ENCODE peak calls at places on chromosomes 16 and 17, in seven cellular contexts. T is omental fat pad, D is cardiac fibroblast, G is cardiac muscle cell, N is fibroblast of lung, P is HCT116, U is IMR-90. F is an unnamed sample.

GRCh38 chr17:66373944-66374817 is 71.8 kb downstream of the PRKCA start:
- DNase-seq in T (no peak), G (peak; percentile 69), P (no peak), U (no peak), D (peak; percentile 41), N (peak; percentile 19), F (no peak)

GRCh38 chr17:32909787-32910369 is 18.1 kb upstream of the TMEM98 start:
- DNase-seq in U (peak; percentile 84), D (peak; percentile 89), G (peak; percentile 87), N (peak; percentile 87), P (peak; percentile 78), T (peak; percentile 48), F (peak; percentile 22)

GRCh38 chr17:63665527-63666214 is 34.3 kb downstream of the LIMD2 start:
- DNase-seq in U (no peak), T (no peak), N (no peak), D (peak; percentile 32), P (no peak), G (no peak), F (no peak)

GRCh38 chr17:21019976-21020575 is 22.7 kb downstream of the USP22 start:
- DNase-seq in D (peak; percentile 49), N (no peak), T (no peak), G (no peak), P (no peak), U (no peak), F (no peak)

GRCh38 chr16:84183911-84184310 is 2.9 kb downstream of the TAF1C start:
- DNase-seq in U (no peak), P (no peak), T (no peak), N (no peak), D (no peak), G (no peak), F (no peak)

GRCh38 chr17:12993631-12994030 is 24.2 kb downstream of the ELAC2 start:
- DNase-seq in P (no peak), U (no peak), N (no peak), G (no peak), T (no peak), D (no peak), F (no peak)

GRCh38 chr16:66900721-66901441 is 17.8 kb downstream of the CDH16 start:
- DNase-seq in U (no peak), G (no peak), N (no peak), T (no peak), D (no peak), P (no peak), F (no peak)

GRCh38 chr17:33506889-33507650 is 214.0 kb upstream of the ASIC2 start:
- DNase-seq in G (no peak), D (peak; percentile 10), U (no peak), N (peak; percentile 16), T (no peak), P (no peak), F (no peak)

GRCh38 chr16:68064791-68065365 is 20.3 kb upstream of the NFATC3 start:
- DNase-seq in U (peak; percentile 91), G (peak; percentile 73), P (peak; percentile 28), T (no peak), N (peak; percentile 71), D (peak; percentile 88), F (peak; percentile 52)

GRCh38 chr17:48462946-48463345 is 32.9 kb upstream of the SKAP1 start:
- DNase-seq in G (peak; percentile 71), T (no peak), U (no peak), P (no peak), D (no peak), N (no peak), F (no peak)

GRCh38 chr17:67998466-67998865 is 2.2 kb upstream of the C17orf58 start:
- DNase-seq in U (no peak), T (no peak), D (no peak), N (no peak), P (no peak), G (no peak), F (no peak)

GRCh38 chr17:67993998-67994361 is 2.3 kb downstream of the C17orf58 start:
- DNase-seq in T (no peak), N (peak; percentile 31), U (peak; percentile 12), P (no peak), D (peak; percentile 12), G (no peak), F (no peak)

GRCh38 chr17:67994827-67995567 is 1.3 kb downstream of the C17orf58 start:
- DNase-seq in D (peak; percentile 74), T (no peak), P (no peak), U (peak; percentile 83), N (peak; percentile 91), G (no peak), F (no peak)

GRCh38 chr17:67993153-67993997 is 2.9 kb downstream of the C17orf58 start:
- DNase-seq in D (peak; percentile 89), N (peak; percentile 84), P (peak; percentile 81), T (peak; percentile 34), G (peak; percentile 91), U (peak; percentile 84), F (peak; percentile 75)

GRCh38 chr17:67995568-67996191 is 589 bp downstream of the C17orf58 start:
- DNase-seq in T (no peak), G (peak; percentile 52), P (no peak), D (peak; percentile 26), N (peak; percentile 14), U (no peak), F (peak; percentile 32)
- TF ChIP-seq CTCF in T (no peak), G (peak; percentile 6), P (no peak), D (no peak), N (no peak), U (no peak), F (no peak)

GRCh38 chr17:74812109-74812864 is 36.1 kb upstream of the NAT9 start:
- DNase-seq in D (no peak), U (no peak), T (no peak), P (no peak), G (peak; percentile 92), N (no peak), F (no peak)

GRCh38 chr17:74815671-74816370 is 39.7 kb upstream of the NAT9 start:
- DNase-seq in D (no peak), G (peak; percentile 47), P (no peak), N (no peak), U (no peak), T (no peak), F (no peak)

GRCh38 chr17:74813793-74814192 is 37.6 kb upstream of the NAT9 start:
- DNase-seq in G (no peak), N (no peak), D (no peak), T (no peak), P (no peak), U (no peak), F (no peak)

GRCh38 chr17:74815067-74815466 is 38.9 kb upstream of the NAT9 start:
- DNase-seq in N (no peak), U (no peak), P (no peak), T (no peak), G (no peak), D (no peak), F (no peak)

GRCh38 chr17:74814453-74814852 is 38.3 kb upstream of the NAT9 start:
- DNase-seq in G (no peak), D (no peak), U (no peak), N (no peak), P (no peak), T (no peak), F (no peak)
- TF ChIP-seq CTCF in G (peak; percentile 5), D (no peak), U (peak; percentile 3), N (no peak), P (peak; percentile 43), T (no peak), F (no peak)

DNA sequence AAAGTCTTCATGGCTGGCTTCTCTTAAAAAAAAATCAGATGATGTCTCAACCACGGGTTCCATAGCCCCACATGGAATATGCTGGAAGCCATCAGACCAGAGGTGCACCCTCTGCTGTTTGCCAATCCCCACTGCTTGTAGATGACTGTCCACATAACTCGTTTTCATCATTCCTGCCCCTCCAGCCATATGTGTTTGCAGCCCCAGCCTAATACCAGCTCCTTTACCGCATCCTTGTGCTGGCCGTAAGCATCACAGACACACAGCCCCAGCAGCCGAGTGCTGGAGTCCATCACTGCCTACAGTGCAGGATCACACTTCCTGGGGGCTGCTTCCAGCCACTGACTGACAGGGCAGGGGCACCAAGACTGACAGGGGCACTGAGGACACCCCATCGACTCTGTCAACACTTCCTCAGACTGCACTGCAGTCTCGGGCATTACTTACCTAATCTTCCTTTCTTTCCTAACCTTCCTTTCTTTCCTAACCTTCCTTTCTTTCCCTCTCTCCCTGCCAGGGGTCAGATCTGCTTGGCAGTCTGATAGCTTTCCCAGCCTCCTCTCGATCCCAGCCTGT is 5.0 kb downstream of the RCVRN start:
- DNase-seq in U (no peak), G (peak; percentile 33), T (no peak), D (peak; percentile 24), P (no peak), N (no peak), F (no peak)
- TF ChIP-seq CTCF in U (no peak), G (peak; percentile 16), T (no peak), D (no peak), P (no peak), N (no peak), F (no peak)

GRCh38 chr16:1823821-1824220 is 2.8 kb downstream of the HAGH start:
- DNase-seq in D (peak; percentile 73), G (peak; percentile 58), P (no peak), U (peak; percentile 59), N (peak; percentile 56), T (no peak), F (no peak)
- TF ChIP-seq CTCF in D (peak; percentile 30), G (peak; percentile 35), P (peak; percentile 48), U (peak; percentile 41), N (no peak), T (no peak), F (no peak)

GRCh38 chr17:28549274-28550132 is 2.9 kb downstream of the UNC119 start:
- DNase-seq in D (no peak), G (no peak), P (no peak), N (no peak), T (no peak), U (no peak), F (peak; percentile 63)

GRCh38 chr17:28550858-28551257 is 1.6 kb downstream of the UNC119 start:
- DNase-seq in P (no peak), G (no peak), U (no peak), N (no peak), D (no peak), T (no peak), F (no peak)

GRCh38 chr17:28547623-28548416 is 4.6 kb downstream of the UNC119 start:
- DNase-seq in P (peak; percentile 68), U (peak; percentile 50), G (peak; percentile 73), N (peak; percentile 69), T (peak; percentile 47), D (peak; percentile 79), F (peak; percentile 40)

GRCh38 chr17:28547096-28547622 is 5.3 kb downstream of the UNC119 start:
- DNase-seq in T (no peak), N (no peak), G (no peak), U (no peak), D (no peak), P (no peak), F (no peak)

DNA sequence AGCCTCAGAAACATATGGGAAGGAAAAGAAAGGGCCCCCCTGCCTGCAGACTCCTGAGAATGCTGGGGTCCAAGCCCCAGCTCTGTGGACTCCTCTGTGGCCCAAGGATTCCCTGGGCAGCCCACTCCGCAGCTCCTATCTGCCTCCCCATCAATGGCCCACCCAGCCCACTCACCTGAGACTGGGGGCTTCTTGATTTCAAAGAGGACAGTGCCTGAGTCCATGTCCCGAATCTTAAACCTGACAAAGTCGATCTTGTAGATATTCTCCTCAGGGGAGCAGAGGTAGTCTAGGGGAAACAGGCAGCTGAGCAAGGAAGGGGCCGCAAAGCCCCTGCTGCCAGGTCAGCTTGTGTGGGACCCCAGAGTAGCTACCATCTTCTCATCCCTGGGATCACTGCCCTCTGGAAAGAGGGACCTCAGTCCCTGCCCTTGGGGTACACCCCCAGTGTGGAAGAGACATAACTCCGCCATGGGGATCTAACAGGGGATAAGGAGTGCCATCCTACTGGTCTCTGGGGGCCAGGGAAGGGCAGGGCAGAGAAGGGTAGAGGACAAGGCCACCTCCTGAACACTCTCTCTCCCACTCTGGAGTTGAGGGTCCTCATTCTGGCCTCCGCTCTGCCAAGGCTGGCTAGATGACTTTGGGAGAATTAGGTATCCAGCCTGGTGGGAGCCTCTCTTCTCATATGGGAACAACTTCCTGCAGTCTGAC is 3.9 kb downstream of the UNC119 start:
- DNase-seq in N (no peak), P (no peak), T (no peak), D (no peak), U (no peak), G (no peak), F (no peak)
- TF ChIP-seq CTCF in N (no peak), P (no peak), T (no peak), D (no peak), U (no peak), G (no peak), F (peak; percentile 22)

F was measured in activated B cell treated with CpG ODN at 0.5 μM for 24 hours.